ENCODE peak calls at places on chromosomes 4 and X, in four cellular contexts. I is body of pancreas, N is pancreas, G is heart right ventricle. F is an unnamed sample.
A peak's percentile ranks its signal among the peaks of the same experiment; 100 is the strongest.

GRCh38 chr4:13678186-13678924 is 50.8 kb upstream of the BOD1L1 start:
- DNase-seq in I (no peak), N (no peak), G (no peak), F (no peak)

GRCh38 chrX:123277821-123278220 is 93.7 kb downstream of the GRIA3 start:
- DNase-seq in I (no peak), N (no peak), G (no peak), F (no peak)

GRCh38 chr4:110096406-110096805 is 102.0 kb downstream of the ELOVL6 start:
- DNase-seq in I (no peak), N (no peak), G (no peak), F (no peak)

GRCh38 chr4:7698586-7698985 is 241.1 kb downstream of the AFAP1 start:
- DNase-seq in I (no peak), N (peak; percentile 39), G (no peak), F (no peak)

GRCh38 chr4:84418032-84418709 is 80.9 kb downstream of the NKX6-1 start:
- DNase-seq in I (no peak), N (no peak), G (no peak), F (no peak)

GRCh38 chr4:140644470-140645185 is 75.9 kb upstream of the UCP1 start:
- DNase-seq in I (no peak), N (peak; percentile 66), G (no peak), F (no peak)

GRCh38 chr4:162322054-162322453 is 158.3 kb upstream of the FSTL5 start:
- DNase-seq in I (no peak), N (no peak), G (no peak), F (no peak)

GRCh38 chr4:185761352-185762235 is 50.4 kb downstream of the SORBS2 start:
- DNase-seq in I (no peak), N (no peak), G (peak; percentile 35), F (no peak)

GRCh38 chr4:187469627-187470026 is 525.9 kb upstream of the ZFP42 start:
- DNase-seq in I (no peak), N (no peak), G (no peak), F (no peak)

GRCh38 chrX:14529288-14529989 is at the start of gene GLRA2:
- DNase-seq in I (no peak), N (peak; percentile 14), G (no peak), F (peak; percentile 41)

GRCh38 chrX:23901805-23902204 is 5.9 kb downstream of the APOO start:
- DNase-seq in I (peak; percentile 50), N (no peak), G (peak; percentile 54), F (peak; percentile 27)

GRCh38 chrX:132488092-132488749 is 617 bp downstream of the MBNL3 start:
- DNase-seq in I (peak; percentile 14), N (no peak), G (no peak), F (no peak)

GRCh38 chrX:143635915-143636314 is at the start of gene SLITRK4:
- DNase-seq in I (peak; percentile 20), N (no peak), G (no peak), F (peak; percentile 50)

GRCh38 chr4:948936-949300 is 16.7 kb downstream of the TMEM175 start:
- DNase-seq in I (peak; percentile 8), N (no peak), G (no peak), F (no peak)

GRCh38 chrX:41457618-41458192 is 10.6 kb downstream of the NYX start:
- DNase-seq in I (no peak), N (no peak), G (no peak), F (no peak)

DNA sequence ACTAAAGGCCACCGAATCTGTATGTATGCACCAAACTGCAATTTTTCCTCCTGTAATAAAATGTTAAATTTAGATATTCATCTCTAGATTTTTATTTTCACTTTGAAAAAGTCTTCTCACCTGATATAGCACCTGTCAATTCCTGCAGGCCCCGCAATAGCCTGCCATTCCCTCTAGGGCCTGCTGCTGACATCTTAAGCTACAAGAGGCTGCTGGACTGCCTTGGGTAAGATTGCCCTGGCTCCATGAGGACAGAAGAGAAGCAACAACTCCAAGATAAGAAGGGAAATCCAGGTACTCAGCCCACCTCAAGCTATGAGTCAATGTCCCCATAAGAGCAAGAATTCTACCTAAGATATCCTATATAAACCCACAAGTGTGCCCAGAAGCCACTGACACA is 230.2 kb upstream of the AGTR2 start:
- DNase-seq in I (no peak), N (no peak), G (no peak), F (no peak)
- TF ChIP-seq CTCF in I (no peak), N (no peak), G (no peak), F (no peak)

DNA sequence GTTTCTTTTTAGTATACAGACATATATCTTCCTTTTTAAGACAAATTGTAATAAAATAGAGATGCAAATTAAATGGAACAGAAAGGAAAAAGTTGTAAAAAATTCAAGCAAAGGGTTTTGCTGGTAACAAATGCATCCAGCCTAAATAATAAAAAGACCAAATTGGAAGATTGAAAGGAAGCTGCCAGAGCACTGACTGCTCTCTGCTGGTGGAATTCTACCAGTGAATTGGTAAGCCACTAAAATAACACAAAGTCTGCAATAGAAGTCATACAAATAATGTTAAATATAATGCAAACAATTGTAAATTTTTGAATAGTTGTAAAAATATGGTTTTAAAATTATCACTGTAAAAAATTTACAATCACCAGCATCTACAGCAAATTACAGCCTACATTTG is 1322.3 kb downstream of the PCDH7 start:
- DNase-seq in I (no peak), N (no peak), G (no peak), F (no peak)
- TF ChIP-seq CTCF in I (no peak), N (no peak), G (no peak), F (no peak)

GRCh38 chr4:44679060-44679459 is 840 bp downstream of the GUF1 start:
- DNase-seq in I (no peak), N (no peak), G (no peak), F (no peak)

GRCh38 chr4:44670466-44671199 is 7.6 kb upstream of the GUF1 start:
- DNase-seq in I (no peak), N (no peak), G (no peak), F (no peak)

GRCh38 chr4:44678094-44679023 is at the start of gene GUF1:
- DNase-seq in I (peak; percentile 89), N (peak; percentile 96), G (peak; percentile 88), F (peak; percentile 79)

GRCh38 chr4:44671636-44672035 is 6.6 kb upstream of the GUF1 start:
- DNase-seq in I (no peak), N (no peak), G (no peak), F (no peak)

GRCh38 chr4:44674471-44674870 is 3.7 kb upstream of the GUF1 start:
- DNase-seq in I (no peak), N (no peak), G (no peak), F (no peak)
- TF ChIP-seq CTCF in I (no peak), N (no peak), G (no peak), F (no peak)

DNA sequence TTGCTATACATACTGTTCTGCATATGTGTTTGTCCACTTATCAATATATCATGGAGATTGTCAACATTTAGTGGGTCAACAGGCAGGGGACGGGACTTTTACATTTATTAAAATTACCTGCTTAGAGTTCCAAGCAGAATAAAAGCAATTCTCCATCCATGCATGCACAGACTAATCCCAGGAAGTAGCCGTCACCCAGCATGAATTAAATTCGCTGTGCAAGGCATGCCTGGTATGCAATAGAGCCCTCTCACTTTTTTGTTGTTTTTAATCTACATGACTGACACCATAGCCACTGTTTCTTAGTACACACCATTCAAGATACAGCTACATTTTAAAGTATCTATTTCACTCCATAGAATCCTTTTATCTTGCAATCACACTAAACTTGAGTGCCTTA is 108.9 kb downstream of the USP46 start:
- DNase-seq in I (no peak), N (no peak), G (no peak), F (no peak)
- TF ChIP-seq CTCF in I (no peak), N (no peak), G (no peak), F (no peak)

F was measured in endothelial cell.